ENCODE peak calls at places on chromosomes 4 and X, in eight cellular contexts. L is naive thymus-derived CD4-positive, alpha-beta T cell; T is colonic mucosa; G is pancreas; J is CD8-positive, alpha-beta T cell; F is cardiac muscle cell; K is HCT116; D is gastrocnemius medialis. B is an unnamed sample.

GRCh38 chr4:85024671-85025070 is 58.2 kb upstream of the WDFY3 start:
- DNase-seq in L (no peak), T (no peak), G (no peak), J (no peak), F (no peak), K (no peak), D (no peak), B (no peak)

GRCh38 chrX:153635788-153636668 is 11.0 kb upstream of the DUSP9 start:
- DNase-seq in L (no peak), T (no peak), G (no peak), J (no peak), F (no peak), K (no peak), D (no peak), B (peak; percentile 31)

GRCh38 chrX:136055651-136056221 is 70.5 kb downstream of the SLC9A6 start:
- DNase-seq in L (no peak), T (no peak), G (no peak), J (no peak), F (no peak), K (no peak), D (peak; percentile 63), B (no peak)

GRCh38 chrX:123237271-123237670 is 53.2 kb downstream of the GRIA3 start:
- DNase-seq in L (no peak), T (no peak), G (no peak), J (no peak), F (no peak), K (no peak), D (no peak), B (no peak)

GRCh38 chr4:20196476-20196875 is 55.2 kb upstream of the SLIT2 start:
- DNase-seq in L (no peak), T (no peak), G (no peak), J (no peak), F (no peak), K (no peak), D (no peak), B (no peak)

GRCh38 chr4:95238554-95238953 is 310.2 kb downstream of the UNC5C start:
- DNase-seq in L (no peak), T (no peak), G (no peak), J (no peak), F (no peak), K (no peak), D (no peak), B (no peak)

GRCh38 chr4:47643845-47644244 is 158.8 kb downstream of the ATP10D start:
- DNase-seq in L (no peak), T (no peak), G (no peak), J (no peak), F (no peak), K (no peak), D (no peak), B (no peak)

GRCh38 chr4:139756391-139757180 is 91.0 kb downstream of the MGST2 start:
- DNase-seq in L (no peak), T (no peak), G (no peak), J (no peak), F (no peak), K (no peak), D (no peak), B (no peak)

GRCh38 chr4:4856071-4857000 is 3.1 kb upstream of the MSX1 start:
- DNase-seq in L (no peak), T (no peak), G (no peak), J (no peak), F (no peak), K (no peak), D (no peak), B (no peak)

GRCh38 chr4:80492761-80493160 is 157.2 kb downstream of the CFAP299 start:
- DNase-seq in L (peak; percentile 84), T (peak; percentile 54), G (no peak), J (peak; percentile 75), F (no peak), K (no peak), D (peak; percentile 13), B (peak; percentile 83)

GRCh38 chr4:184792950-184793555 is 32.7 kb downstream of the ACSL1 start:
- DNase-seq in L (no peak), T (no peak), G (no peak), J (no peak), F (no peak), K (peak; percentile 63), D (peak; percentile 85), B (no peak)

GRCh38 chrX:51894697-51895336 is 1.4 kb downstream of the MAGED1 start:
- DNase-seq in L (no peak), T (peak; percentile 25), G (peak; percentile 48), J (peak; percentile 60), F (peak; percentile 38), K (no peak), D (peak; percentile 15), B (no peak)

GRCh38 chr4:121256346-121256745 is 92.2 kb upstream of the TNIP3 start:
- DNase-seq in L (no peak), T (no peak), G (no peak), J (peak; percentile 42), F (no peak), K (peak; percentile 13), D (no peak), B (peak; percentile 88)

GRCh38 chr4:42710329-42710728 is 53.4 kb upstream of the ATP8A1 start:
- DNase-seq in L (no peak), T (no peak), G (no peak), J (no peak), F (no peak), K (no peak), D (no peak), B (no peak)

GRCh38 chrX:139734996-139735395 is 27.0 kb upstream of the MCF2 start:
- DNase-seq in L (no peak), T (no peak), G (no peak), J (no peak), F (no peak), K (no peak), D (no peak), B (no peak)

GRCh38 chr4:11480683-11481082 is 52.0 kb upstream of the HS3ST1 start:
- DNase-seq in L (peak; percentile 8), T (no peak), G (no peak), J (no peak), F (no peak), K (no peak), D (peak; percentile 27), B (no peak)

GRCh38 chr4:161061046-161061445 is 1102.8 kb downstream of the FSTL5 start:
- DNase-seq in L (no peak), T (no peak), G (no peak), J (no peak), F (no peak), K (no peak), D (no peak), B (no peak)

GRCh38 chr4:658031-658667 is 15.9 kb downstream of the ATP5ME start:
- DNase-seq in L (no peak), T (no peak), G (no peak), J (no peak), F (no peak), K (no peak), D (no peak), B (no peak)

GRCh38 chrX:155132110-155132509 is 60.8 kb downstream of the BRCC3 start:
- DNase-seq in L (no peak), T (no peak), G (no peak), J (no peak), F (no peak), K (no peak), D (no peak), B (no peak)

GRCh38 chr4:114911141-114911540 is 202.3 kb downstream of the NDST4 start:
- DNase-seq in L (no peak), T (no peak), G (no peak), J (no peak), F (no peak), K (no peak), D (no peak), B (no peak)

GRCh38 chr4:109184421-109184956 is 118.0 kb downstream of the COL25A1 start:
- DNase-seq in L (no peak), T (no peak), G (no peak), J (no peak), F (no peak), K (no peak), D (no peak), B (no peak)

GRCh38 chr4:187475901-187476300 is 519.7 kb upstream of the ZFP42 start:
- DNase-seq in L (no peak), T (no peak), G (no peak), J (no peak), F (no peak), K (no peak), D (no peak), B (no peak)

GRCh38 chr4:187474238-187474637 is 521.3 kb upstream of the ZFP42 start:
- DNase-seq in L (no peak), T (no peak), G (no peak), J (no peak), F (no peak), K (no peak), D (no peak), B (no peak)

GRCh38 chr4:187480146-187481145 is 515.1 kb upstream of the ZFP42 start:
- DNase-seq in L (no peak), T (no peak), G (no peak), J (no peak), F (no peak), K (no peak), D (no peak), B (no peak)

GRCh38 chr4:187477224-187477623 is 518.3 kb upstream of the ZFP42 start:
- DNase-seq in L (no peak), T (no peak), G (no peak), J (no peak), F (no peak), K (no peak), D (no peak), B (no peak)

GRCh38 chr4:187478292-187479205 is 517.0 kb upstream of the ZFP42 start:
- DNase-seq in L (no peak), T (no peak), G (no peak), J (no peak), F (peak; percentile 14), K (no peak), D (no peak), B (no peak)
- H3K27ac ChIP-seq in L (no peak overlapping the region), T (peak overlapping the region; percentile 40), G (no peak overlapping the region), J (no peak overlapping the region), F (peak overlapping the region; percentile 11), K (no peak overlapping the region), D (no peak overlapping the region), B (no peak overlapping the region)

GRCh38 chr4:3306465-3306864 is 13.6 kb downstream of the RGS12 start:
- DNase-seq in L (no peak), T (no peak), G (no peak), J (peak; percentile 7), F (no peak), K (no peak), D (no peak), B (no peak)
- H3K4me1 ChIP-seq in L (peaks cover 42% of the 10 kb centered on the region), T (peaks cover 6% of the 10 kb centered on the region), G (no peaks in the 10 kb centered on the region), J (peaks cover 43% of the 10 kb centered on the region), F (peaks cover 31% of the 10 kb centered on the region), K (no peaks in the 10 kb centered on the region), D (peaks cover 23% of the 10 kb centered on the region), B (peaks cover 47% of the 10 kb centered on the region)

GRCh38 chr4:25235401-25235800 is 1.6 kb downstream of the PI4K2B start:
- DNase-seq in L (no peak), T (no peak), G (no peak), J (no peak), F (no peak), K (no peak), D (no peak), B (no peak)
- H3K4me3 ChIP-seq in L (peak overlapping the region; percentile 80), T (peak overlapping the region; percentile 97), G (peak overlapping the region; percentile 94), J (peak overlapping the region; percentile 77), F (peak overlapping the region; percentile 56), K (peak overlapping the region; percentile 79), D (peak overlapping the region; percentile 92), B (peak overlapping the region; percentile 96)

DNA sequence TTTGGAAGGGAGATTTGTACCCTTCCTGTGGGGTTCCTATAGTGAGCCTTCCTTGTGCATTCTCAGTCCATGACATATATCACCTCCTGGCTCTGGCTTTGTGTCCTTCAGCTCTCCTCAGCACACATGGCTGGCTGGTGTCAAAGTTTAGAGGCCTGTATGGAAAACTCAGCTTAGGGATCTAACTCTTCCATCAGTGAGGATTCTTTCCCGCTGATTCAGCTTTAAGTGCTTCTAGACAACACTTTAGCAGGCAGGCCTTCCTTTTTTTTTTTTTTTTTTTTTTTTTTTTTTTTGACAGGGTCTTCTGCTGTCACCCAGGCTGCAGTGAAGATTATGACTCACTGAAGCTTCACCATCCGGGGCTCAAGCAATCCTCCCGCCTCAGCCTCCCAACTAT is 84.2 kb downstream of the NPNT start:
- DNase-seq in L (no peak), T (no peak), G (no peak), J (no peak), F (no peak), K (no peak), D (no peak), B (no peak)
- H3K27ac ChIP-seq in L (no peak overlapping the region), T (no peak overlapping the region), G (no peak overlapping the region), J (no peak overlapping the region), F (no peak overlapping the region), K (no peak overlapping the region), D (no peak overlapping the region), B (no peak overlapping the region)

B was measured in CD4-positive, CD25-positive, alpha-beta regulatory T cell.